ENCODE peak calls at places on chromosomes 1 and 21, in six cellular contexts. V is activated T-cell treated with anti-CD3 and anti-CD28 coated beads for 48 hours, T is GM12891, Q is anterior cingulate cortex, W is HCT116, S is GM04504. B is an unnamed sample.

GRCh38 chr21:42844411-42845113 is 34.8 kb downstream of the WDR4 start:
- DNase-seq in V (no peak), T (peak; percentile 2), Q (no peak), W (no peak), S (no peak), B (no peak)

GRCh38 chr1:2470290-2471158 is 5.6 kb upstream of the PLCH2 start:
- DNase-seq in V (no peak), T (no peak), Q (no peak), W (no peak), S (no peak), B (no peak)

GRCh38 chr1:32736812-32737791 is 34.5 kb upstream of the SYNC start:
- DNase-seq in V (no peak), T (no peak), Q (no peak), W (no peak), S (no peak), B (no peak)

GRCh38 chr21:35265170-35265877 is 216.2 kb upstream of the RUNX1 start:
- DNase-seq in V (no peak), T (no peak), Q (no peak), W (peak; percentile 52), S (no peak), B (no peak)

GRCh38 chr1:227545361-227545760 is 18.0 kb upstream of the ZNF678 start:
- DNase-seq in V (no peak), T (no peak), Q (no peak), W (no peak), S (no peak), B (no peak)

GRCh38 chr21:31893841-31894240 is 21.0 kb downstream of the HUNK start:
- DNase-seq in V (no peak), T (no peak), Q (no peak), W (no peak), S (no peak), B (no peak)

GRCh38 chr1:221845650-221846371 is 103.9 kb upstream of the DUSP10 start:
- DNase-seq in V (no peak), T (no peak), Q (no peak), W (peak; percentile 33), S (peak; percentile 38), B (no peak)

GRCh38 chr21:37536616-37537278 is 170.2 kb downstream of the DYRK1A start:
- DNase-seq in V (no peak), T (no peak), Q (no peak), W (no peak), S (no peak), B (no peak)

GRCh38 chr1:115088871-115089442 is 346 bp downstream of the TSPAN2 start:
- DNase-seq in V (no peak), T (no peak), Q (no peak), W (no peak), S (no peak), B (no peak)

GRCh38 chr1:27614048-27614624 is 10.2 kb upstream of the AHDC1 start:
- DNase-seq in V (no peak), T (no peak), Q (no peak), W (no peak), S (no peak), B (no peak)

GRCh38 chr1:185670187-185670627 is 64.0 kb upstream of the HMCN1 start:
- DNase-seq in V (no peak), T (no peak), Q (no peak), W (no peak), S (no peak), B (peak; percentile 32)

GRCh38 chr1:6600410-6601048 is 2.1 kb downstream of the KLHL21 start:
- DNase-seq in V (no peak), T (no peak), Q (no peak), W (no peak), S (no peak), B (no peak)

GRCh38 chr1:59560807-59561450 is 253.8 kb upstream of the HOOK1 start:
- DNase-seq in V (no peak), T (no peak), Q (no peak), W (no peak), S (no peak), B (no peak)

GRCh38 chr21:38477241-38477640 is 21.0 kb downstream of the ERG start:
- DNase-seq in V (no peak), T (no peak), Q (no peak), W (no peak), S (no peak), B (no peak)

GRCh38 chr1:40575336-40575735 is 43.9 kb downstream of the ZNF684 start:
- DNase-seq in V (no peak), T (no peak), Q (no peak), W (no peak), S (no peak), B (no peak)

GRCh38 chr1:157088607-157089006 is 11.0 kb downstream of the ETV3L start:
- DNase-seq in V (no peak), T (no peak), Q (no peak), W (no peak), S (no peak), B (no peak)

GRCh38 chr21:32459972-32460371 is 47.5 kb downstream of the EVA1C start:
- DNase-seq in V (no peak), T (no peak), Q (no peak), W (no peak), S (no peak), B (no peak)

GRCh38 chr1:185260611-185261010 is 56.4 kb downstream of the IVNS1ABP start:
- DNase-seq in V (no peak), T (no peak), Q (no peak), W (no peak), S (no peak), B (no peak)

GRCh38 chr1:182215797-182216196 is 154.3 kb upstream of the ZNF648 start:
- DNase-seq in V (no peak), T (no peak), Q (no peak), W (no peak), S (peak; percentile 89), B (no peak)

GRCh38 chr1:34983700-34984355 is 1.3 kb downstream of the TMEM35B start:
- DNase-seq in V (no peak), T (no peak), Q (no peak), W (no peak), S (no peak), B (no peak)

GRCh38 chr1:78472251-78472620 is 18.5 kb upstream of the PTGFR start:
- DNase-seq in V (no peak), T (no peak), Q (no peak), W (no peak), S (no peak), B (no peak)

GRCh38 chr21:39595465-39595864 is 17.3 kb upstream of the B3GALT5 start:
- DNase-seq in V (no peak), T (no peak), Q (no peak), W (no peak), S (no peak), B (no peak)

GRCh38 chr21:46160563-46161179 is 5.3 kb upstream of the FTCD start:
- DNase-seq in V (no peak), T (no peak), Q (no peak), W (no peak), S (no peak), B (no peak)

GRCh38 chr21:45416619-45417018 is 11.7 kb downstream of the COL18A1 start:
- DNase-seq in V (no peak), T (no peak), Q (no peak), W (no peak), S (no peak), B (no peak)

GRCh38 chr1:244197851-244198375 is 146.8 kb downstream of the ZBTB18 start:
- DNase-seq in V (no peak), T (no peak), Q (no peak), W (no peak), S (no peak), B (no peak)

GRCh38 chr1:53508991-53509663 is 49.9 kb downstream of the DMRTB1 start:
- DNase-seq in V (no peak), T (no peak), Q (no peak), W (no peak), S (no peak), B (no peak)

GRCh38 chr1:154170547-154171221 is 15.8 kb upstream of the NUP210L start:
- DNase-seq in V (peak; percentile 44), T (no peak), Q (no peak), W (no peak), S (no peak), B (peak; percentile 43)

GRCh38 chr1:9145021-9145668 is 16.2 kb upstream of the GPR157 start:
- DNase-seq in V (no peak), T (no peak), Q (no peak), W (peak; percentile 71), S (no peak), B (no peak)

GRCh38 chr1:19411612-19412011 is 73.7 kb downstream of the CAPZB start:
- DNase-seq in V (no peak), T (peak; percentile 60), Q (no peak), W (no peak), S (no peak), B (no peak)

GRCh38 chr21:16532841-16533240 is 803.1 kb downstream of the USP25 start:
- DNase-seq in V (no peak), T (no peak), Q (no peak), W (no peak), S (no peak), B (no peak)

GRCh38 chr1:112614460-112615065 is 4.4 kb downstream of the ST7L start:
- DNase-seq in V (no peak), T (no peak), Q (no peak), W (no peak), S (no peak), B (no peak)

B was measured in stimulated activated CD4-positive, alpha-beta T cell treated with anti-CD3 and anti-CD28 coated beads, Interleukin-2, amount 100 ng/mL, for 24 hours.